ENCODE peak calls at places on chromosomes 16 and 17, in eight cellular contexts. G is heart left ventricle; O is tibial artery; B is A549; V is fibroblast of lung; Y is CD8-positive, alpha-beta T cell; F is stomach; H is NT2/D1. P is an unnamed sample.
A peak's percentile ranks its signal among the peaks of the same experiment; 100 is the strongest.

GRCh38 chr17:45376171-45376564 is 56.5 kb downstream of the ARHGAP27 start:
- DNase-seq in O (no peak), Y (no peak), F (no peak), G (no peak), H (no peak), V (no peak), B (no peak), P (no peak)

GRCh38 chr17:81179861-81180260 is 13.8 kb upstream of the AATK start:
- DNase-seq in Y (no peak), G (no peak), V (no peak), O (no peak), H (no peak), B (no peak), F (no peak), P (no peak)

GRCh38 chr16:73231969-73232554 is 184.1 kb upstream of the ZFHX3 start:
- DNase-seq in O (no peak), G (no peak), V (no peak), Y (no peak), F (no peak), H (no peak), B (no peak), P (no peak)

GRCh38 chr16:71344315-71344905 is 14.1 kb upstream of the CALB2 start:
- DNase-seq in G (no peak), B (no peak), Y (no peak), V (no peak), O (no peak), F (no peak), H (no peak), P (no peak)

GRCh38 chr17:81926451-81927144 is 937 bp downstream of the MAFG start:
- DNase-seq in B (peak; percentile 95), G (peak; percentile 89), O (peak; percentile 85), Y (no peak), V (peak; percentile 82), H (peak; percentile 43), F (peak; percentile 89), P (peak; percentile 90)

GRCh38 chr17:16886655-16887322 is 85.1 kb downstream of the TNFRSF13B start:
- DNase-seq in G (no peak), B (no peak), H (no peak), F (no peak), O (no peak), V (no peak), Y (no peak), P (no peak)

GRCh38 chr16:7746971-7747370 is 414.3 kb downstream of the RBFOX1 start:
- DNase-seq in F (no peak), O (no peak), V (no peak), H (no peak), G (no peak), B (no peak), Y (no peak), P (no peak)

GRCh38 chr16:23836404-23837291 is 865 bp downstream of the PRKCB start:
- DNase-seq in B (no peak), F (peak; percentile 48), G (no peak), O (no peak), H (no peak), V (no peak), Y (peak; percentile 12), P (peak; percentile 57)

GRCh38 chr17:4625181-4625601 is 16.3 kb downstream of the ALOX15 start:
- DNase-seq in B (no peak), V (peak; percentile 58), G (no peak), Y (no peak), H (no peak), F (no peak), O (no peak), P (no peak)

GRCh38 chr16:50183316-50183715 is 30.2 kb downstream of the TENT4B start:
- DNase-seq in F (no peak), B (no peak), H (no peak), Y (no peak), V (peak; percentile 66), O (no peak), G (no peak), P (no peak)

GRCh38 chr17:78669975-78670518 is 92.9 kb upstream of the DNAH17 start:
- DNase-seq in G (no peak), H (no peak), F (no peak), V (no peak), B (no peak), O (no peak), Y (no peak), P (no peak)
- H3K4me1 ChIP-seq in G (peaks cover 15% of the 10 kb centered on the region), H (peaks cover 3% of the 10 kb centered on the region), F (peaks cover 29% of the 10 kb centered on the region), V (no peaks in the 10 kb centered on the region), B (peaks cover 34% of the 10 kb centered on the region), O (no peaks in the 10 kb centered on the region), Y (peaks cover 18% of the 10 kb centered on the region), P (peaks cover 6% of the 10 kb centered on the region)

GRCh38 chr17:78358538-78359215 is 1.2 kb downstream of the SOCS3 start:
- DNase-seq in B (peak; percentile 82), F (peak; percentile 48), H (no peak), Y (no peak), G (no peak), O (no peak), V (peak; percentile 56), P (peak; percentile 36)
- H3K4me1 ChIP-seq in B (peaks cover 54% of the 10 kb centered on the region), F (peaks cover 66% of the 10 kb centered on the region), H (peaks cover 32% of the 10 kb centered on the region), Y (peaks cover 49% of the 10 kb centered on the region), G (peaks cover 39% of the 10 kb centered on the region), O (peaks cover 55% of the 10 kb centered on the region), V (peaks cover 16% of the 10 kb centered on the region), P (peaks cover 36% of the 10 kb centered on the region)

DNA sequence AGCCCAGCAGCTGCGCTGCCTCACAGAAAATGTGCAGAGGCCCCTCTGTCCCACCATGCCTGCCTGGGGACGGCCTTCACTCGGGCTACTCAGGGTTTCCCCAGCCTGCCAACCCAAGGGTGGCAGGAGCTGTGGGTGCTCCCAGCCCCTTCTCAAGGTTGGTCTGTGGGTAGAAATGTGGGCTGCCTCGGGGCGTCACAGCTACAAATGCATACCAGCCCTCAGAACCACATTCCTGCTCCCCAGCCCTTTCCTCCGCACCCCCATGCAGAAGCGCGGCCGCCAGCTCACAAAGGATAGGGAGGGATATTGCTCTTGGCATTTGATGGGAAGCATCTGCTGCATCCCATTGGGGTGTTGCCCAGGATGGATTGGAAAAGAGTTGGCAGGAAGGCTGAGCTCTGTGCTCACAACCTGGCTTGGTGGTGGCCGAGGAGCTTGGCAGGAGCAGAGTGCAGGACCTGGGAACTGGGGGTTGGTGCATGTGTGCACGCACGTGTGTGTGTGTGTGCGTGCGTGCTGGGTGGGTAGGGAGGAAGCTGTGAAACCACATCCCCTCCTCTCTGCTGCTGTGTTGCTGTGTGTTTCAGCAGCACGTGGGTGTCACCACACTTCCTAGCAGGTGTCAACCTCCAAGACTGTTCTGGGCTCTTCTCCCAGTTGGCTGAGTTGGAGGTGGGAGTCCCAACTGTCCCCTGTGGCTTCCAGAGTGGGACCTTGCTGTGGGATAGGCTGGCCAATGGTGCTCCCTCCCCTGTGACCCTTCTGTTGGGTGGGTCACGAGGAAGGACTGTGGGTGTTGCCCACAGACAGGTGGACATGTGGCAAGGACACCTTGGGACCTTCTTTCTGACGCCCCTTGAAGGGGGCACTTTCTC is 304.5 kb downstream of the SEC14L1 start:
- DNase-seq in F (peak; percentile 57), H (no peak), V (peak; percentile 91), G (no peak), O (peak; percentile 60), Y (peak; percentile 75), B (no peak), P (peak; percentile 95)
- H3K4me1 ChIP-seq in F (peaks cover 100% of the 10 kb centered on the region), H (peaks cover 21% of the 10 kb centered on the region), V (peaks cover 66% of the 10 kb centered on the region), G (peaks cover 75% of the 10 kb centered on the region), O (peaks cover 58% of the 10 kb centered on the region), Y (peaks cover 92% of the 10 kb centered on the region), B (peaks cover 15% of the 10 kb centered on the region), P (peaks cover 75% of the 10 kb centered on the region)

GRCh38 chr17:31566992-31567373 is 175.5 kb downstream of the RAB11FIP4 start:
- DNase-seq in V (no peak), B (no peak), Y (no peak), F (no peak), O (no peak), H (no peak), G (no peak), P (no peak)
- H3K4me1 ChIP-seq in V (peaks cover 25% of the 10 kb centered on the region), B (peaks cover 26% of the 10 kb centered on the region), Y (no peaks in the 10 kb centered on the region), F (peaks cover 99% of the 10 kb centered on the region), O (peaks cover 100% of the 10 kb centered on the region), H (peaks cover 7% of the 10 kb centered on the region), G (peaks cover 66% of the 10 kb centered on the region), P (no peaks in the 10 kb centered on the region)

GRCh38 chr17:78268191-78268874 is 36.9 kb downstream of the TMEM235 start:
- DNase-seq in V (no peak), Y (no peak), O (no peak), G (no peak), H (no peak), B (no peak), F (no peak), P (peak; percentile 45)

GRCh38 chr17:78266771-78267170 is 35.3 kb downstream of the TMEM235 start:
- DNase-seq in V (no peak), G (no peak), B (no peak), O (no peak), Y (no peak), H (no peak), F (no peak), P (no peak)

GRCh38 chr17:78266231-78266631 is 34.8 kb downstream of the TMEM235 start:
- DNase-seq in F (peak; percentile 40), O (no peak), H (no peak), B (no peak), G (no peak), V (no peak), Y (no peak), P (no peak)

GRCh38 chr17:78268960-78269892 is 37.8 kb downstream of the TMEM235 start:
- DNase-seq in O (no peak), B (peak; percentile 43), G (no peak), Y (no peak), F (no peak), H (no peak), V (peak; percentile 56), P (no peak)

GRCh38 chr17:78267257-78268073 is 36.0 kb downstream of the TMEM235 start:
- DNase-seq in O (no peak), B (no peak), Y (no peak), G (no peak), H (no peak), V (no peak), F (no peak), P (no peak)
- H3K4me1 ChIP-seq in O (no peaks in the 10 kb centered on the region), B (peaks cover 37% of the 10 kb centered on the region), Y (peaks cover 39% of the 10 kb centered on the region), G (peaks cover 6% of the 10 kb centered on the region), H (peaks cover 44% of the 10 kb centered on the region), V (no peaks in the 10 kb centered on the region), F (peaks cover 61% of the 10 kb centered on the region), P (peaks cover 9% of the 10 kb centered on the region)

GRCh38 chr17:50203086-50203485 is 1.7 kb upstream of the COL1A1 start:
- DNase-seq in Y (no peak), H (no peak), B (no peak), V (peak; percentile 47), F (no peak), O (peak; percentile 27), G (no peak), P (no peak)
- H3K4me1 ChIP-seq in Y (peaks cover 25% of the 10 kb centered on the region), H (peaks cover 18% of the 10 kb centered on the region), B (peaks cover 23% of the 10 kb centered on the region), V (peaks cover 42% of the 10 kb centered on the region), F (peaks cover 72% of the 10 kb centered on the region), O (peaks cover 79% of the 10 kb centered on the region), G (peaks cover 60% of the 10 kb centered on the region), P (no peaks in the 10 kb centered on the region)

GRCh38 chr17:7626956-7627249 is 718 bp downstream of the SAT2 start:
- DNase-seq in O (no peak), Y (no peak), V (peak; percentile 10), B (no peak), H (no peak), F (no peak), G (no peak), P (no peak)
- H3K4me1 ChIP-seq in O (peaks cover 13% of the 10 kb centered on the region), Y (peaks cover 7% of the 10 kb centered on the region), V (peaks cover 5% of the 10 kb centered on the region), B (peaks cover 10% of the 10 kb centered on the region), H (no peaks in the 10 kb centered on the region), F (peaks cover 18% of the 10 kb centered on the region), G (peaks cover 15% of the 10 kb centered on the region), P (peaks cover 24% of the 10 kb centered on the region)